ENCODE peak calls at places on chromosomes 6 and 20, in four cellular contexts. Y, I, W and D are unnamed samples. For H3K4me1, the result is how much of the 10 kb centered on the place peaks cover.

GRCh38 chr20:63081831-63082230 is 75.1 kb upstream of the BHLHE23 start:
- DNase-seq in W (no peak), I (no peak), Y (no peak), D (peak)

GRCh38 chr20:51440589-51440988 is 101.9 kb downstream of the NFATC2 start:
- DNase-seq in W (no peak), Y (no peak), I (no peak), D (no peak)

GRCh38 chr6:144314003-144314485 is 28.9 kb downstream of the UTRN start:
- DNase-seq in I (no peak), Y (peak), W (no peak), D (peak)

GRCh38 chr6:134173936-134174789 is 121.7 kb upstream of the SLC2A12 start:
- DNase-seq in I (peak), Y (peak), W (peak), D (peak)

GRCh38 chr20:20412750-20413149 is 44.8 kb downstream of the INSM1 start:
- DNase-seq in I (no peak), Y (no peak), W (no peak), D (no peak)

GRCh38 chr6:12693122-12693521 is 23.4 kb upstream of the PHACTR1 start:
- DNase-seq in W (no peak), I (no peak), Y (no peak), D (no peak)

GRCh38 chr6:90495216-90495817 is 91.6 kb downstream of the MAP3K7 start:
- DNase-seq in Y (no peak), W (no peak), I (no peak), D (no peak)

GRCh38 chr6:1335367-1336037 is 23.6 kb downstream of the FOXQ1 start:
- DNase-seq in I (no peak), Y (peak), W (no peak), D (no peak)

GRCh38 chr6:163066200-163066599 is 338.4 kb downstream of the PACRG start:
- DNase-seq in W (no peak), Y (no peak), I (no peak), D (no peak)

GRCh38 chr6:129890164-129890563 is 29.0 kb upstream of the TMEM244 start:
- DNase-seq in I (no peak), W (no peak), Y (peak), D (no peak)

GRCh38 chr20:44287272-44288097 is 23.5 kb downstream of the FITM2 start:
- DNase-seq in W (no peak), I (no peak), Y (no peak), D (no peak)

GRCh38 chr6:8082954-8083858 is 19.0 kb upstream of the BLOC1S5 start:
- DNase-seq in W (no peak), I (no peak), Y (peak), D (no peak)

GRCh38 chr20:36466089-36466488 is 75.2 kb upstream of the MYL9 start:
- DNase-seq in I (no peak), W (no peak), Y (no peak), D (no peak)

GRCh38 chr6:31861150-31861549 is 1.5 kb downstream of the NEU1 start:
- DNase-seq in W (no peak), Y (no peak), I (no peak), D (no peak)

GRCh38 chr20:24910461-24910860 is 38.6 kb upstream of the CST7 start:
- DNase-seq in W (no peak), Y (no peak), I (no peak), D (no peak)

GRCh38 chr6:107154131-107154906 is 39.0 kb upstream of the BEND3 start:
- DNase-seq in W (no peak), Y (no peak), I (no peak), D (no peak)

GRCh38 chr6:106739387-106739786 is 110.0 kb downstream of the QRSL1 start:
- DNase-seq in W (no peak), I (no peak), Y (no peak), D (no peak)

GRCh38 chr20:3808141-3808479 is 12.0 kb downstream of the CDC25B start:
- DNase-seq in W (no peak), Y (peak), I (no peak), D (peak)
- H3K4me1 ChIP-seq in W (half or more), Y (under half), I (half or more), D (under half)

GRCh38 chr6:33607784-33608161 is 13.3 kb upstream of the ITPR3 start:
- DNase-seq in I (no peak), W (no peak), Y (no peak), D (no peak)

GRCh38 chr6:33607126-33607783 is 13.9 kb upstream of the ITPR3 start:
- DNase-seq in W (no peak), I (no peak), Y (no peak), D (no peak)

GRCh38 chr6:33609444-33610034 is 11.6 kb upstream of the ITPR3 start:
- DNase-seq in Y (peak), I (no peak), W (no peak), D (peak)

GRCh38 chr6:33610057-33610456 is 11.1 kb upstream of the ITPR3 start:
- DNase-seq in Y (no peak), W (no peak), I (no peak), D (no peak)

GRCh38 chr6:33609019-33609418 is 12.1 kb upstream of the ITPR3 start:
- DNase-seq in Y (no peak), I (no peak), W (no peak), D (no peak)
- H3K27ac ChIP-seq in Y (no peak), I (no peak), W (no peak), D (no peak)

GRCh38 chr6:38021571-38021970 is 202.0 kb downstream of the ZFAND3 start:
- DNase-seq in Y (no peak), I (no peak), W (no peak), D (no peak)
- H3K4me3 ChIP-seq in Y (no peak), I (no peak), W (no peak), D (no peak)

GRCh38 chr6:125598422-125598821 is 151.0 kb upstream of the HEY2 start:
- DNase-seq in W (no peak), Y (peak), I (no peak), D (no peak)
- H3K4me1 ChIP-seq in W (under half), Y (under half), I (under half), D (under half)

GRCh38 chr6:16318953-16319720 is 80.8 kb downstream of the GMPR start:
- DNase-seq in Y (no peak), W (no peak), I (no peak), D (no peak)
- H3K27ac ChIP-seq in Y (peak), W (peak), I (peak), D (no peak)

GRCh38 chr6:105603779-105604592 is 201.1 kb upstream of the PREP start:
- DNase-seq in I (no peak), Y (peak), W (no peak), D (no peak)
- H3K4me3 ChIP-seq in I (no peak), Y (no peak), W (no peak), D (no peak)

DNA sequence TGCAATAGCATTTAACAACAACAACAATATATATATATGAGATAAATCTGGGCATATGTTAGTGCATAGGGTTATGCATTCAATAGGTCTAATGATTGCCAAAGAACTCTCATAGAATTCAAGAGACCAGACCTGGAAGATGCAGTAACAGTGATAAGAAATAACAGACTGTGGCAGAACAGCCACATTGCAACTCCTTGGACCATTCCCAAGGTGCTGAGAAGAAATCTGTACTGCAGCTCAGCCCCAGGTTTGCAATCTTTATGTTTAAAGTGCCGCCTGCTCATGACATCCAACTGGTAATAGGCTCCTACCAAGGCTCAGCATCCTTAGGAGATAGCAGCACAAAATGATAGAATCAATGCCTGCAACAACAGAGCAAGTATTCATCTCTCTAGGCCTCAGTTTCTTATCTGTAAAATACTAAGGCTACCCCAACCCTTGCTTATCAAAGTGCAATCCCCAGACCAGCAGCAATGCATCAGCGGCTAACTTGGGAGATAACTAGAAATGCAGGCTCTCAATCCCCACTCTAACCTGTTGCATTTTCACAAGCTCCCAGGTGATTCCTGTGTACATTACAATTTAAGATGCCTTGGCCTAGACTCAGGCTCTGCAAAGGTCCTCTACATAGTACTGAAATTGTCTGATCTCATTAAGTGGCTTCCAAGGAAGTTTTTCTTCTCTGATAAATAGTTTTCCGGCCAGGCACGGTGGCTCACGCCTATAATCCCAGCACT is 30.6 kb upstream of the PIM1 start:
- DNase-seq in I (no peak), W (no peak), Y (no peak), D (no peak)
- H3K4me1 ChIP-seq in I (under half), W (under half), Y (under half), D (under half)

GRCh38 chr20:61959301-61959700 is 106.4 kb downstream of the TAF4 start:
- DNase-seq in I (no peak), W (no peak), Y (no peak), D (peak)
- H3K27ac ChIP-seq in I (no peak), W (no peak), Y (no peak), D (no peak)

DNA sequence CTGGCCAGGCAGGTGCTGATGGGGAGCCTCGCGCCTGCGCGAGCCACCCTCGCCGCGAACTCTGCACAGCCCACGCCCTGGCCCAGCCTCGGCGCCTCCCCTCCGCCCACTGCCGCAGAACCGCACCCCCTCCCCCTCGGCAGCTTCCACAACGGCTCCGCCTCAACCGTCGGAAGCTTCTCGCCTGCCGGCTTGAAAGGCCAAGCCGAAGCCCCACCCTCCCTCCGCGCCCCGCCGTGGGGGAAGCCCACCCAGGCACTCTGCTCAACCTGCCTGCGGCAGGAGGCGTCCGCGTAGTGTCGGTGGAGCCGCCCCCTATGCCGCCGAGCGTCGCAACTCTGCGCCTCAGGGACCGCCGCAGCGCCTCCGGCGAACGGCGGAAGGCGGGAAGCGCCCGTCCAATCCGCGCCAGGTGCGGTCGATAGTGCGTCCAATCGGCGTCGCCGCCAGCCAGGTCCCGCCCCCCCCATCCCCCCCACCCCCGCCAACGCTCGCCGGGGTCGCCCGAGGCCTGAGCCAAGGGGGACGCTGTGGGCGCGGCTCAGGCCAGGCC is at the start of gene SYCP2:
- DNase-seq in I (peak), Y (no peak), W (peak), D (peak)
- H3K4me3 ChIP-seq in I (peak), Y (peak), W (peak), D (peak)

GRCh38 chr6:156396068-156396771 is 381.0 kb upstream of the ARID1B start:
- DNase-seq in W (no peak), I (no peak), Y (no peak), D (no peak)
- H3K4me1 ChIP-seq in W (under half), I (half or more), Y (under half), D (under half)